ENCODE peak calls at places on chromosome 3, in six cellular contexts. U, W, S, O, C and B are unnamed samples.

GRCh38 chr3:127706312-127706711 is 33.6 kb downstream of the ABTB1 start:
- DNase-seq in U (no peak), W (no peak), S (no peak), O (no peak), C (no peak), B (no peak)

GRCh38 chr3:99637041-99637380 is 1.4 kb upstream of the COL8A1 start:
- DNase-seq in U (no peak), W (no peak), S (no peak), O (peak), C (no peak), B (no peak)

GRCh38 chr3:52400275-52400793 is 44.6 kb downstream of the SEMA3G start:
- DNase-seq in U (no peak), W (no peak), S (no peak), O (no peak), C (no peak), B (no peak)

GRCh38 chr3:126087552-126088175 is 3.7 kb upstream of the SLC41A3 start:
- DNase-seq in U (no peak), W (no peak), S (no peak), O (no peak), C (no peak), B (no peak)

GRCh38 chr3:169241575-169241927 is 422.0 kb downstream of the MECOM start:
- DNase-seq in U (no peak), W (peak), S (no peak), O (no peak), C (no peak), B (no peak)

GRCh38 chr3:142604940-142605339 is 8.7 kb downstream of the PLS1 start:
- DNase-seq in U (no peak), W (no peak), S (no peak), O (no peak), C (no peak), B (no peak)

GRCh38 chr3:150248116-150248864 is 159.8 kb upstream of the TSC22D2 start:
- DNase-seq in U (no peak), W (peak), S (no peak), O (peak), C (no peak), B (no peak)

GRCh38 chr3:33993631-33994030 is 195.2 kb downstream of the PDCD6IP start:
- DNase-seq in U (no peak), W (no peak), S (no peak), O (no peak), C (no peak), B (no peak)

GRCh38 chr3:158057666-158058065 is 48.6 kb downstream of the SHOX2 start:
- DNase-seq in U (no peak), W (no peak), S (no peak), O (peak), C (no peak), B (no peak)

GRCh38 chr3:115857518-115858136 is 234.3 kb downstream of the GAP43 start:
- DNase-seq in U (no peak), W (no peak), S (no peak), O (no peak), C (no peak), B (no peak)

GRCh38 chr3:55486101-55486856 is 827 bp downstream of the WNT5A start:
- DNase-seq in U (no peak), W (peak), S (no peak), O (no peak), C (peak), B (no peak)

GRCh38 chr3:57949779-57950618 is 58.2 kb upstream of the FLNB start:
- DNase-seq in U (no peak), W (peak), S (no peak), O (no peak), C (no peak), B (peak)

GRCh38 chr3:47594792-47595191 is 16.1 kb upstream of the CSPG5 start:
- DNase-seq in U (no peak), W (no peak), S (no peak), O (no peak), C (no peak), B (no peak)

GRCh38 chr3:178170698-178171535 is 365.3 kb upstream of the KCNMB2 start:
- DNase-seq in U (no peak), W (peak), S (no peak), O (peak), C (no peak), B (no peak)

GRCh38 chr3:179297971-179298725 is 24.7 kb upstream of the ZNF639 start:
- DNase-seq in U (no peak), W (no peak), S (no peak), O (no peak), C (no peak), B (no peak)

GRCh38 chr3:109731639-109732473 is 394.5 kb upstream of the DPPA4 start:
- DNase-seq in U (peak), W (peak), S (peak), O (peak), C (peak), B (peak)